ENCODE peak calls at places on chromosomes 11 and 22, in five cellular contexts. N is CD4-positive, CD25-positive, alpha-beta regulatory T cell; Q is neural progenitor cell; Z is colonic mucosa; C is body of pancreas. T is an unnamed sample.

GRCh38 chr11:124880958-124881357 is 15.7 kb downstream of the ROBO3 start:
- DNase-seq in N (no peak), Q (no peak), Z (no peak), C (no peak), T (no peak)

GRCh38 chr11:112465433-112466024 is 204.9 kb upstream of the PLET1 start:
- DNase-seq in N (no peak), Q (no peak), Z (no peak), C (no peak), T (no peak)

GRCh38 chr11:107696140-107696539 is 15.7 kb downstream of the SLN start:
- DNase-seq in N (no peak), Q (no peak), Z (no peak), C (no peak), T (no peak)

GRCh38 chr11:10038916-10039315 is 255.1 kb downstream of the SBF2 start:
- DNase-seq in N (no peak), Q (no peak), Z (no peak), C (no peak), T (no peak)

GRCh38 chr11:71988050-71988449 is 10.7 kb upstream of the IL18BP start:
- DNase-seq in N (no peak), Q (no peak), Z (no peak), C (no peak), T (no peak)

GRCh38 chr11:16776716-16777115 is 38.3 kb downstream of the C11orf58 start:
- DNase-seq in N (no peak), Q (no peak), Z (no peak), C (no peak), T (no peak)

GRCh38 chr11:11586465-11586864 is 35.3 kb downstream of the GALNT18 start:
- DNase-seq in N (no peak), Q (no peak), Z (no peak), C (no peak), T (no peak)

GRCh38 chr22:19974233-19974861 is 32.7 kb upstream of the TXNRD2 start:
- DNase-seq in N (no peak), Q (peak; percentile 92), Z (peak; percentile 70), C (peak; percentile 44), T (no peak)

GRCh38 chr22:44299124-44299523 is 13.6 kb downstream of the SHISAL1 start:
- DNase-seq in N (no peak), Q (no peak), Z (no peak), C (no peak), T (no peak)

GRCh38 chr22:19716829-19717105 is 2.5 kb downstream of the SEPTIN5 start:
- DNase-seq in N (no peak), Q (no peak), Z (no peak), C (no peak), T (no peak)

GRCh38 chr22:35544810-35545209 is 4.2 kb downstream of the RASD2 start:
- DNase-seq in N (no peak), Q (no peak), Z (no peak), C (no peak), T (no peak)

GRCh38 chr11:128970598-128971190 is 28.0 kb upstream of the TP53AIP1 start:
- DNase-seq in N (no peak), Q (no peak), Z (no peak), C (no peak), T (no peak)

GRCh38 chr11:74085542-74085892 is 76.6 kb upstream of the UCP3 start:
- DNase-seq in N (no peak), Q (no peak), Z (peak; percentile 18), C (no peak), T (no peak)

GRCh38 chr11:116651757-116652237 is 121.0 kb downstream of the BUD13 start:
- DNase-seq in N (no peak), Q (no peak), Z (no peak), C (no peak), T (no peak)

GRCh38 chr11:14819596-14819995 is 72.4 kb downstream of the CYP2R1 start:
- DNase-seq in N (no peak), Q (no peak), Z (no peak), C (no peak), T (no peak)

GRCh38 chr11:86818466-86819282 is 18.3 kb downstream of the PRSS23 start:
- DNase-seq in N (no peak), Q (peak; percentile 73), Z (no peak), C (no peak), T (peak; percentile 24)

GRCh38 chr11:70578371-70578770 is 180.0 kb downstream of the CTTN start:
- DNase-seq in N (no peak), Q (no peak), Z (no peak), C (no peak), T (no peak)

GRCh38 chr11:117830674-117831351 is 6.3 kb upstream of the FXYD2 start:
- DNase-seq in N (no peak), Q (no peak), Z (peak; percentile 15), C (no peak), T (no peak)

GRCh38 chr22:37196539-37197450 is 8.7 kb upstream of the C1QTNF6 start:
- DNase-seq in N (no peak), Q (peak; percentile 25), Z (peak; percentile 93), C (peak; percentile 88), T (no peak)

GRCh38 chr22:29388759-29389090 is 355 bp upstream of the AP1B1 start:
- DNase-seq in N (no peak), Q (no peak), Z (no peak), C (no peak), T (no peak)

GRCh38 chr11:122633219-122633829 is 22.2 kb upstream of the UBASH3B start:
- DNase-seq in N (no peak), Q (peak; percentile 73), Z (no peak), C (no peak), T (no peak)

GRCh38 chr11:69116671-69117070 is 39.1 kb upstream of the SMIM38 start:
- DNase-seq in N (no peak), Q (no peak), Z (no peak), C (no peak), T (no peak)

GRCh38 chr11:16925495-16926065 is 88.6 kb downstream of the PLEKHA7 start:
- DNase-seq in N (no peak), Q (peak; percentile 91), Z (peak; percentile 62), C (peak; percentile 64), T (no peak)

GRCh38 chr11:27618591-27618990 is 81.7 kb downstream of the BDNF start:
- DNase-seq in N (no peak), Q (no peak), Z (no peak), C (no peak), T (no peak)

GRCh38 chr11:9580894-9581293 is 7.4 kb downstream of the WEE1 start:
- DNase-seq in N (no peak), Q (no peak), Z (no peak), C (no peak), T (no peak)

GRCh38 chr22:41237036-41237706 is 3.6 kb downstream of the CHADL start:
- DNase-seq in N (no peak), Q (no peak), Z (no peak), C (no peak), T (no peak)

GRCh38 chr11:67238894-67239794 is 27.1 kb upstream of the GRK2 start:
- DNase-seq in N (no peak), Q (peak; percentile 47), Z (no peak), C (no peak), T (no peak)

GRCh38 chr11:113874920-113875413 is 405 bp downstream of the USP28 start:
- DNase-seq in N (no peak), Q (peak; percentile 39), Z (peak; percentile 45), C (no peak), T (no peak)

GRCh38 chr11:1514349-1515061 is 27.9 kb upstream of the MOB2 start:
- DNase-seq in N (no peak), Q (no peak), Z (no peak), C (no peak), T (no peak)

DNA sequence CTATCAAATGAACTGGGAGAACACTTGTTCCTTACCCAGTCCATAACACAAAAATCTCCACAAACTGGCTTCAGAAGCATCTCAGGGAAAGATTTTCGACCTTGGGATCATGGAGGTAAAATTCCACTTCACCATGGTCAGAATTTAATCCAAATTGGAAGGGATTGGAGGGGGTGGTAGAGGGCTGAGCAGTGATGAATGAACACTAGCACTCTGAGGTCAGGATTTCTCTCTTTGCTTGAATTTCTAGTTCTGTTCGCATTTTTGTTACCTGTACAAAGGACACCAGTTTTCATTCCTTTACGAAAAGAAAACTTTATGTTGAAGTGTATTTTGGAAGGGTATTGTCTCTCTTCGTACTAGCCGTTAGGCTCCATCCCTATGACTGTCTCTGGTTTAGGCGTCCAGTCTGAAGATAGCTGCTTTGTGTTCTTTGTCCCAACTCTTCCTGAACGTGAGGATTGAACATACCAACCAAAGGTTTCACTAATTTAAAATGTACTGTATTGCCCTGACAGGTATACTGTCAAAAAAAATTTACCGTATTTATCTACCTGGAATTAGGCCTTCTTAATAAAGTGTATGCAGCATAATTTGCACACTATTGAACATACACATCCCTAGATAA is 749 bp downstream of the GRAP2 start:
- DNase-seq in N (no peak), Q (no peak), Z (no peak), C (no peak), T (no peak)
- H3K4me1 ChIP-seq in N (peaks cover 26% of the 10 kb centered on the region), Q (peaks cover 5% of the 10 kb centered on the region), Z (no peaks in the 10 kb centered on the region), C (no peaks in the 10 kb centered on the region), T (peaks cover 33% of the 10 kb centered on the region)

DNA sequence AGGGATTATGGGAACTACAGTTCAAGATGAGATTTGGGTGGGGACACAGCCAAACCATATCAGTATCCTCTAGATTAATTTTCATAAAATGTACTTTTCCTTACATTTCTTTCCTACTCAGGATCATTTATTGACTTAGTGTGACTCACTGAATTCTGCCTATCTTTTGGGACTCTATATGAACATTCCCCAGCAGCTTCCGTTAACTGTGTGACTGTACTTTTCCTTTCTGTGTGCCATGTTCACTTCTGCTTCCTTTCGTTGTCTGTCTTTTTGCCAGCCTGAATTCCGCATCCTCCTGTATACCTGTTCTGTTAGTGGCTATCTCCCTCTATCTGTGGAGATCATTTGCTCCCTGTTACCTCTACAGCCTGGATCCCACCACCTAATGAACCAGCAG is 48.8 kb downstream of the SPECC1L start:
- DNase-seq in N (no peak), Q (no peak), Z (no peak), C (no peak), T (no peak)
- H3K27ac ChIP-seq in N (no peak overlapping the region), Q (no peak overlapping the region), Z (no peak overlapping the region), C (no peak overlapping the region), T (no peak overlapping the region)

GRCh38 chr22:48594757-48595510 is 1232.7 kb downstream of the BRD1 start:
- DNase-seq in N (no peak), Q (no peak), Z (no peak), C (no peak), T (no peak)

GRCh38 chr22:48595511-48595905 is 1232.2 kb downstream of the BRD1 start:
- DNase-seq in N (no peak), Q (no peak), Z (no peak), C (no peak), T (no peak)

GRCh38 chr22:48592931-48593330 is 1234.7 kb downstream of the BRD1 start:
- DNase-seq in N (no peak), Q (no peak), Z (no peak), C (no peak), T (no peak)

GRCh38 chr22:48593551-48593950 is 1234.1 kb downstream of the BRD1 start:
- DNase-seq in N (no peak), Q (no peak), Z (no peak), C (no peak), T (no peak)

GRCh38 chr22:48594016-48594756 is 1233.5 kb downstream of the BRD1 start:
- DNase-seq in N (no peak), Q (no peak), Z (no peak), C (no peak), T (no peak)
- H3K9me3 ChIP-seq in N (no peaks in the 10 kb centered on the region), Q (no peaks in the 10 kb centered on the region), Z (no peaks in the 10 kb centered on the region), C (no peaks in the 10 kb centered on the region), T (no peaks in the 10 kb centered on the region)

DNA sequence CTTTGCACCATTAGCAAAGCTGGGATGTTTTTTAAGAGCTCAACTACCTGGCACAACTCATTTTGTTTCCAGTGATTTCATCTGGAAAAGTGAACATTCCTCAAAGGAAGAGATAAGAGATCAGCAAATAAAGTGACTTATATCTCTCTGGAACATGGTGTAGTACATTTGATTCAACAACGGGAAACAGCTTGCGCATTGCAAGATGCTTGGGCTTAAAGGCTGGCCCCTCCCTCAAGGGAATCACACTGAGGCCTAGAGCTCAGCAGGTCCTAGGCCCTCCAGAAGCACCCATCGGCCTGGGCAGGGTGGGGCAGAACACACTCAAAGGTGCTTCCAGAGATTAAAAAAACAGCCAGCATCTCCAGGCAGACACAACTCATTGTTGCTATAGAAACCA is 69.0 kb upstream of the ARFGAP3 start:
- DNase-seq in N (no peak), Q (no peak), Z (no peak), C (no peak), T (no peak)
- H3K4me1 ChIP-seq in N (peaks cover 2% of the 10 kb centered on the region), Q (no peaks in the 10 kb centered on the region), Z (peaks cover 5% of the 10 kb centered on the region), C (peaks cover 92% of the 10 kb centered on the region), T (no peaks in the 10 kb centered on the region)

T was measured in CD8-positive, alpha-beta memory T cell.